ENCODE peak calls at places on chromosomes 7 and 10, in seven cellular contexts. F is amygdala, U is midbrain, G is A549, X is activated T-helper 1 cell treated with Interleukin-2 at 50 U/mL for 16 hours, C is Karpas-422, D is C1 segment of cervical spinal cord. A is an unnamed sample.

GRCh38 chr7:52475192-52475591 is 560.2 kb upstream of the POM121L12 start:
- DNase-seq in C (no peak), X (no peak), F (no peak), D (no peak), G (no peak), U (no peak), A (no peak)

GRCh38 chr10:127888526-127889312 is 4.0 kb downstream of the CLRN3 start:
- DNase-seq in U (no peak), F (no peak), X (no peak), D (no peak), C (no peak), G (no peak), A (no peak)

GRCh38 chr7:25759281-25759680 is 392.7 kb upstream of the NFE2L3 start:
- DNase-seq in X (no peak), C (no peak), F (no peak), D (no peak), U (no peak), G (no peak), A (no peak)

GRCh38 chr7:147161405-147161804 is 1044.8 kb downstream of the CNTNAP2 start:
- DNase-seq in D (no peak), G (no peak), F (no peak), C (no peak), U (no peak), X (no peak), A (no peak)

GRCh38 chr10:51397695-51398094 is 301.7 kb downstream of the CSTF2T start:
- DNase-seq in D (no peak), U (peak; percentile 11), G (no peak), F (no peak), X (no peak), C (no peak), A (no peak)

GRCh38 chr7:138625084-138625848 is 75.9 kb downstream of the SVOPL start:
- DNase-seq in X (no peak), F (no peak), D (no peak), C (no peak), U (no peak), G (no peak), A (no peak)

GRCh38 chr7:95404316-95404715 is 8.1 kb upstream of the PON3 start:
- DNase-seq in D (no peak), C (no peak), X (no peak), G (no peak), U (peak; percentile 15), F (no peak), A (no peak)

GRCh38 chr7:112069879-112070321 is 136.3 kb downstream of the DOCK4 start:
- DNase-seq in U (no peak), F (no peak), D (no peak), G (no peak), C (no peak), X (no peak), A (no peak)

GRCh38 chr7:450036-450435 is 69.6 kb downstream of the PDGFA start:
- DNase-seq in C (no peak), D (no peak), X (no peak), F (no peak), G (no peak), U (no peak), A (no peak)

GRCh38 chr7:156025675-156026074 is 213.4 kb upstream of the SHH start:
- DNase-seq in U (no peak), D (no peak), F (no peak), X (no peak), C (no peak), G (no peak), A (no peak)

GRCh38 chr7:79332091-79332490 is 121.4 kb downstream of the MAGI2 start:
- DNase-seq in U (no peak), X (no peak), D (no peak), G (no peak), F (no peak), C (no peak), A (no peak)

GRCh38 chr10:78859266-78859665 is 209.5 kb upstream of the ZMIZ1 start:
- DNase-seq in G (no peak), C (no peak), F (no peak), X (no peak), D (no peak), U (no peak), A (no peak)

GRCh38 chr10:114706458-114707055 is 48.5 kb upstream of the ABLIM1 start:
- DNase-seq in U (no peak), C (no peak), F (no peak), D (no peak), G (no peak), X (no peak), A (no peak)

GRCh38 chr7:5622286-5622685 is 159.2 kb downstream of the RNF216 start:
- DNase-seq in U (no peak), C (no peak), D (no peak), G (no peak), F (no peak), X (no peak), A (no peak)